ENCODE peak calls at places on chromosomes 1 and 21, in five cellular contexts. Y is dorsolateral prefrontal cortex, N is cardiac muscle cell, T is mesothelial cell of epicardium, H is ascending aorta. G is an unnamed sample.

GRCh38 chr1:151137789-151138188 is 8.6 kb downstream of the SEMA6C start:
- DNase-seq in Y (no peak), N (no peak), T (no peak), H (no peak), G (no peak)

GRCh38 chr1:63408331-63408730 is 40.9 kb downstream of the ALG6 start:
- DNase-seq in Y (no peak), N (no peak), T (no peak), H (no peak), G (no peak)

GRCh38 chr1:228176024-228176395 is 10.4 kb downstream of the IBA57 start:
- DNase-seq in Y (no peak), N (no peak), T (no peak), H (no peak), G (no peak)

GRCh38 chr1:22826630-22827580 is 116.3 kb downstream of the EPHB2 start:
- DNase-seq in Y (no peak), N (peak), T (no peak), H (no peak), G (peak)

GRCh38 chr1:54331843-54332688 is 74.1 kb downstream of the SSBP3 start:
- DNase-seq in Y (no peak), N (no peak), T (no peak), H (no peak), G (no peak)

GRCh38 chr21:34592573-34592972 is 22.3 kb downstream of the RCAN1 start:
- DNase-seq in Y (no peak), N (no peak), T (no peak), H (no peak), G (no peak)

GRCh38 chr21:18275740-18276139 is 31.1 kb downstream of the CHODL start:
- DNase-seq in Y (no peak), N (no peak), T (no peak), H (no peak), G (no peak)

GRCh38 chr1:183604048-183604808 is 14.0 kb upstream of the NCF2 start:
- DNase-seq in Y (no peak), N (no peak), T (no peak), H (no peak), G (no peak)

GRCh38 chr1:64701071-64701470 is 43.8 kb upstream of the RAVER2 start:
- DNase-seq in Y (no peak), N (no peak), T (no peak), H (no peak), G (no peak)

GRCh38 chr1:190170321-190170720 is 307.3 kb downstream of the BRINP3 start:
- DNase-seq in Y (no peak), N (no peak), T (no peak), H (no peak), G (no peak)

GRCh38 chr1:50358962-50359361 is 64.3 kb downstream of the DMRTA2 start:
- DNase-seq in Y (no peak), N (no peak), T (no peak), H (no peak), G (no peak)

GRCh38 chr1:29633784-29634183 is 397.5 kb downstream of the PTPRU start:
- DNase-seq in Y (no peak), N (no peak), T (no peak), H (no peak), G (no peak)

GRCh38 chr1:29266912-29267311 is 30.6 kb downstream of the PTPRU start:
- DNase-seq in Y (no peak), N (no peak), T (no peak), H (no peak), G (no peak)

GRCh38 chr1:47996406-47997226 is 569 bp downstream of the TRABD2B start:
- DNase-seq in Y (no peak), N (peak), T (no peak), H (no peak), G (no peak)

GRCh38 chr1:20233866-20234265 is 47.5 kb upstream of the PLA2G2C start:
- DNase-seq in Y (peak), N (no peak), T (no peak), H (no peak), G (no peak)

GRCh38 chr1:65048325-65048724 is 82.0 kb upstream of the JAK1 start:
- DNase-seq in Y (no peak), N (no peak), T (no peak), H (no peak), G (no peak)

GRCh38 chr1:1630191-1630964 is 1.6 kb upstream of the MMP23B start:
- DNase-seq in Y (peak), N (peak), T (no peak), H (no peak), G (no peak)

GRCh38 chr1:90817399-90817798 is 100.3 kb upstream of the BARHL2 start:
- DNase-seq in Y (no peak), N (no peak), T (no peak), H (no peak), G (no peak)

GRCh38 chr1:160637821-160638539 is 8.9 kb downstream of the SLAMF1 start:
- DNase-seq in Y (no peak), N (no peak), T (no peak), H (no peak), G (no peak)

GRCh38 chr21:45768011-45768740 is 124.7 kb downstream of the PCBP3 start:
- DNase-seq in Y (no peak), N (no peak), T (no peak), H (no peak), G (no peak)

GRCh38 chr21:35096959-35097358 is 47.9 kb upstream of the RUNX1 start:
- DNase-seq in Y (no peak), N (no peak), T (no peak), H (no peak), G (no peak)

GRCh38 chr1:150528997-150529396 is 13.4 kb downstream of the FALEC start:
- DNase-seq in Y (no peak), N (no peak), T (no peak), H (no peak), G (no peak)

GRCh38 chr1:85612704-85613361 is 32.3 kb downstream of the CCN1 start:
- DNase-seq in Y (no peak), N (peak), T (no peak), H (no peak), G (peak)

GRCh38 chr1:155062702-155063411 is 683 bp upstream of the EFNA4 start:
- DNase-seq in Y (no peak), N (peak), T (no peak), H (no peak), G (peak)

GRCh38 chr21:46154155-46154954 is 1.0 kb downstream of the FTCD start:
- DNase-seq in Y (peak), N (no peak), T (no peak), H (peak), G (no peak)

GRCh38 chr21:32114434-32115063 is 164.3 kb downstream of the MIS18A start:
- DNase-seq in Y (no peak), N (no peak), T (no peak), H (no peak), G (no peak)

GRCh38 chr1:231949277-231950122 is 322.9 kb downstream of the DISC1 start:
- DNase-seq in Y (no peak), N (no peak), T (no peak), H (no peak), G (no peak)

GRCh38 chr1:3690282-3691065 is 38.2 kb downstream of the TP73 start:
- DNase-seq in Y (no peak), N (no peak), T (no peak), H (no peak), G (no peak)

GRCh38 chr1:20212685-20213331 is 26.5 kb upstream of the PLA2G2C start:
- DNase-seq in Y (peak), N (peak), T (peak), H (no peak), G (peak)

GRCh38 chr21:24336491-24336890 is 1270.8 kb downstream of the MRPL39 start:
- DNase-seq in Y (no peak), N (no peak), T (no peak), H (no peak), G (no peak)

GRCh38 chr1:228016181-228016510 is 9.3 kb downstream of the WNT3A start:
- DNase-seq in Y (no peak), N (no peak), T (no peak), H (no peak), G (no peak)

GRCh38 chr1:47262787-47263413 is 30.9 kb upstream of the TAL1 start:
- DNase-seq in Y (no peak), N (peak), T (no peak), H (no peak), G (peak)

GRCh38 chr1:59673575-59674467 is 140.9 kb upstream of the HOOK1 start:
- DNase-seq in Y (no peak), N (no peak), T (no peak), H (no peak), G (peak)

GRCh38 chr1:110580244-110580643 is 25.9 kb downstream of the KCNA2 start:
- DNase-seq in Y (no peak), N (no peak), T (no peak), H (no peak), G (no peak)

GRCh38 chr1:244395965-244396364 is 55.7 kb downstream of the ADSS2 start:
- DNase-seq in Y (no peak), N (no peak), T (no peak), H (no peak), G (peak)

GRCh38 chr1:21552715-21553114 is 43.5 kb downstream of the ALPL start:
- DNase-seq in Y (no peak), N (peak), T (no peak), H (no peak), G (no peak)

GRCh38 chr1:17099941-17100340 is 19.3 kb downstream of the PADI2 start:
- DNase-seq in Y (no peak), N (no peak), T (no peak), H (no peak), G (no peak)

GRCh38 chr1:154962238-154962678 is 676 bp upstream of the PYGO2 start:
- DNase-seq in Y (no peak), N (peak), T (no peak), H (no peak), G (no peak)

GRCh38 chr1:24415910-24416665 is 486 bp downstream of the NIPAL3 start:
- DNase-seq in Y (no peak), N (peak), T (no peak), H (no peak), G (no peak)

GRCh38 chr21:28336299-28336698 is 656.4 kb downstream of the LTN1 start:
- DNase-seq in Y (no peak), N (peak), T (no peak), H (no peak), G (no peak)

DNA sequence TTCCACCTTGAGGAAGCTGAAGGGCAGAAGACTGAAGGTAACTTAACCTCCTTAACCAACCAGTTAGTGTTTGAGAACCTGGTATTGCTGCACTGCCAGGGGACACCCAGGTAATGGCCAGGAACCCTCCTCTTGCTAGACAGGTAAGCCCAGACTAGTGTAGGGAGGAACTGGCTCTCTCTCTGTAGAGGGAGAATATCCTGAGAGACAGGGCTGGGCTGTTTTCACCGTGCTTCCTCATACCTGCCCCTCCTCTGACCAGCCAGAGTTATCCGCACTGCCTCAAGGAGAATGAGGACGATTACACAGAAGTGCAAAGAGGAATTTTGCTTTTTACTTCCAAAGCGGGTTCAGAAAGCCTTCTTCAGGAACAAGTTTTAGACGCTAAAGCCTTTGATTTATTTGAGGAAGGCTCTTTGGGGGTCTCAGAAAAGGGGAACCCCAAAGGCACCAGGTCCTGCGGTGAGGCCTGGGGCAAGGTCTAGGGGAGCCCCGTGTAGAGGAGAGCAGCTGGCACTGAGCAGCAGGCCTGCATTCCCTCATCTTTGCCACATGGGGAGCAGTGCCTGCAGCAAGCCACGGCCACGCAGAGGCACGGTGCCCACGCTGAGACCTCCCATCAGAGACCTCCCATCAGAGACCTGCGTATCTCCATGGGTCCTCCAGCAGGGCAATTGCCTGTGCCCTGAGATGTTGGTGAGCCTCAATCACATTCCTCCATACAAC is 13.5 kb downstream of the GNG4 start:
- DNase-seq in Y (no peak), N (no peak), T (no peak), H (no peak), G (no peak)
- TF ChIP-seq CTCF in Y (no peak), N (peak), T (no peak), H (no peak), G (no peak)

GRCh38 chr1:56411021-56411420 is 168.3 kb downstream of the PLPP3 start:
- DNase-seq in Y (no peak), N (no peak), T (no peak), H (no peak), G (no peak)

GRCh38 chr1:56413671-56414199 is 165.6 kb downstream of the PLPP3 start:
- DNase-seq in Y (no peak), N (no peak), T (no peak), H (no peak), G (no peak)

GRCh38 chr1:56410405-56410804 is 169.0 kb downstream of the PLPP3 start:
- DNase-seq in Y (no peak), N (no peak), T (no peak), H (no peak), G (no peak)

GRCh38 chr1:56409112-56409691 is 170.2 kb downstream of the PLPP3 start:
- DNase-seq in Y (no peak), N (no peak), T (no peak), H (no peak), G (peak)

DNA sequence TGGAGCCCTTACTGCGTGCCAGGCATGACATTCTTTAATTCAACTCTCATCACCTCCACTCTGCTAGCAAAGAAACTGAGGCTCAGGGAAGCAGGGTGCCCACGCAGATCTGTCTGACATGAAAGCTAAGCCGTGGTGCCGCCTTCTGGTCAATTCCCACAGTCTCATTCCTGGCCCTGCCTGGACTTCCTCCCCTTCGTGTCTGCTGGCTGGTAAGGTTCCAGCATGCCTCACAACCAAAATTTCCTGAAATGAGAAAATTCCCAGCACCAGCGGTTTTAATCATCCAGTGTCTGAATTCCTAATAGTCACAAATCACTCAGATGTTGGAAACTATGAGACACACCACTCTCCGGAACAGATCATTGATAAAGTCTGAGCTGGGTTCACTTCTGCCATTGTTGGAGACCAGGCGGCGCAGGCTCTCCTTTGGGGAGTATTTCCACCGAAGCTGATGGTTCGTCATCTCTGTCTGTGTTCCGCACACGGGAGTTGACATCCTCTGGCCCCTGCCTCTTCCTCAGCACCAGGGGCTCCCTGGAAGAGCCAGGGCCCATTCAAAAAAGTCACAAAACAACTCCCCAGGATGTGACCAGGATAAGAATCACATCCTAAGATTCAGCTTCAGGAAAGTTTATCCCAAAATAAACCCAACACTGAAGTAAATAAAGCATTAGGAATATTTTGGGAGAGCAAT is 167.7 kb downstream of the PLPP3 start:
- DNase-seq in Y (no peak), N (no peak), T (no peak), H (no peak), G (no peak)
- TF ChIP-seq CTCF in Y (no peak), N (peak), T (no peak), H (peak), G (no peak)

GRCh38 chr1:236645016-236645680 is 40.8 kb upstream of the HEATR1 start:
- DNase-seq in Y (no peak), N (no peak), T (no peak), H (no peak), G (peak)
- TF ChIP-seq CTCF in Y (no peak), N (no peak), T (no peak), H (no peak), G (no peak)

DNA sequence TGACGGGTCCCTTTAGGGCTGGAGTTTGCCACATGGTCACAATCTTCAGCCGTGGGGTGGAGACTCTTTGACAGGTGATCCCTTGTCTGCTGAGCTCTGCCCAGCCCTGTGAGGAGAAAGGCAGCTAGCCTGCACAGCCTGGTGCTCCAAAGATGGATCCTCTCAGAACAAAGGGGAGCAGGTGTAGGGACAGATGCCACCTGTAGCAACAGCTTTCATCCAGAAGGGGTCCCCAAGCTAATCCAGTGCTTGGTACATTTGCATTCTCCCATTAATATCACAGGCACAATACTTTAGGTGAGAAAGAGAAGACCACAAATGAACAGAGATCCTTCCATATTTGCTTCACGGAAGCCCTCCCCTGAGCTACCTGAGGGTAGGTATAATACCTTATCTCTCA is 93.2 kb downstream of the CCDC185 start:
- DNase-seq in Y (no peak), N (no peak), T (no peak), H (no peak), G (no peak)
- TF ChIP-seq CTCF in Y (no peak), N (no peak), T (no peak), H (no peak), G (no peak)

G was measured in Caco-2.